ENCODE peak calls at places on chromosomes 7 and 10, in six cellular contexts. S, L, K, N, Y and W are unnamed samples.

GRCh38 chr10:78559514-78560392 is 509.0 kb upstream of the ZMIZ1 start:
- DNase-seq in S (no peak), L (no peak), K (peak), N (peak), Y (no peak), W (no peak)

GRCh38 chr10:43351301-43351700 is 20.1 kb upstream of the FXYD4 start:
- DNase-seq in S (no peak), L (no peak), K (no peak), N (peak), Y (no peak), W (no peak)

GRCh38 chr10:49631975-49632374 is 18.1 kb downstream of the CHAT start:
- DNase-seq in S (no peak), L (no peak), K (no peak), N (no peak), Y (no peak), W (no peak)

GRCh38 chr7:158650821-158651225 is 53.8 kb downstream of the NCAPG2 start:
- DNase-seq in S (no peak), L (no peak), K (no peak), N (no peak), Y (no peak), W (no peak)

GRCh38 chr7:148959726-148960125 is 68.6 kb downstream of the PDIA4 start:
- DNase-seq in S (no peak), L (no peak), K (no peak), N (no peak), Y (no peak), W (no peak)

GRCh38 chr10:65751896-65752295 is 1173.9 kb upstream of the LRRTM3 start:
- DNase-seq in S (no peak), L (no peak), K (no peak), N (no peak), Y (no peak), W (no peak)

GRCh38 chr10:89160339-89160738 is 46.8 kb downstream of the CH25H start:
- DNase-seq in S (no peak), L (no peak), K (no peak), N (no peak), Y (no peak), W (no peak)

GRCh38 chr7:128344431-128344774 is 695 bp upstream of the RBM28 start:
- DNase-seq in S (no peak), L (no peak), K (no peak), N (no peak), Y (no peak), W (no peak)

GRCh38 chr7:151769189-151769821 is 107.6 kb downstream of the PRKAG2 start:
- DNase-seq in S (no peak), L (no peak), K (no peak), N (no peak), Y (no peak), W (no peak)

GRCh38 chr7:34886856-34887255 is 150.4 kb downstream of the DPY19L1 start:
- DNase-seq in S (no peak), L (no peak), K (no peak), N (no peak), Y (no peak), W (no peak)

GRCh38 chr10:96305019-96305418 is 785 bp downstream of the DNTT start:
- DNase-seq in S (no peak), L (no peak), K (no peak), N (no peak), Y (no peak), W (no peak)

GRCh38 chr10:78139336-78139735 is 105.7 kb downstream of the RPS24 start:
- DNase-seq in S (peak), L (no peak), K (no peak), N (peak), Y (no peak), W (no peak)

GRCh38 chr10:104492349-104492940 is 138.8 kb downstream of the CFAP58 start:
- DNase-seq in S (no peak), L (peak), K (no peak), N (no peak), Y (no peak), W (no peak)

GRCh38 chr10:31707578-31708411 is 220.8 kb downstream of the ARHGAP12 start:
- DNase-seq in S (peak), L (peak), K (no peak), N (no peak), Y (no peak), W (peak)

GRCh38 chr10:48363617-48364355 is 57.3 kb downstream of the MAPK8 start:
- DNase-seq in S (peak), L (no peak), K (no peak), N (peak), Y (no peak), W (peak)

GRCh38 chr10:84401838-84402611 is 73.6 kb downstream of the CCSER2 start:
- DNase-seq in S (no peak), L (no peak), K (no peak), N (no peak), Y (no peak), W (no peak)

GRCh38 chr10:58385784-58386112 is 538 bp downstream of the TFAM start:
- DNase-seq in S (no peak), L (no peak), K (no peak), N (peak), Y (no peak), W (no peak)

GRCh38 chr7:100556541-100556940 is 17.2 kb downstream of the SAP25 start:
- DNase-seq in S (no peak), L (no peak), K (no peak), N (no peak), Y (no peak), W (peak)

GRCh38 chr7:27198138-27198841 is 1.6 kb downstream of the HOXA13 start:
- DNase-seq in S (no peak), L (no peak), K (no peak), N (no peak), Y (no peak), W (no peak)

GRCh38 chr10:78806805-78807221 is 262.0 kb upstream of the ZMIZ1 start:
- DNase-seq in S (no peak), L (no peak), K (no peak), N (no peak), Y (no peak), W (no peak)

GRCh38 chr10:114694735-114695134 is 36.7 kb upstream of the ABLIM1 start:
- DNase-seq in S (no peak), L (no peak), K (no peak), N (peak), Y (no peak), W (peak)

GRCh38 chr7:12805518-12805928 is 118.1 kb downstream of the ARL4A start:
- DNase-seq in S (no peak), L (no peak), K (no peak), N (no peak), Y (no peak), W (peak)